ENCODE peak calls at places on chromosomes 7 and 10, in four cellular contexts. S is SK-N-SH, D is right atrium auricular region, Y is SJSA1. T is an unnamed sample. For H3K27me3, the result is how much of the 10 kb centered on the place peaks cover.

GRCh38 chr7:33986951-33987948 is 81.9 kb downstream of the BMPER start:
- DNase-seq in S (no peak), D (no peak), Y (peak), T (no peak)

GRCh38 chr7:44633254-44634186 is 27.1 kb downstream of the OGDH start:
- DNase-seq in S (no peak), D (peak), Y (peak), T (no peak)

GRCh38 chr7:33087858-33088257 is 21.3 kb downstream of the RP9 start:
- DNase-seq in S (no peak), D (no peak), Y (no peak), T (no peak)

GRCh38 chr10:131831561-131831960 is 69.2 kb upstream of the PPP2R2D start:
- DNase-seq in S (no peak), D (no peak), Y (no peak), T (peak)

GRCh38 chr7:139075031-139075652 is 34.4 kb downstream of the ZC3HAV1 start:
- DNase-seq in S (peak), D (peak), Y (peak), T (peak)

GRCh38 chr10:88401671-88402347 is 181.3 kb downstream of the RNLS start:
- DNase-seq in S (no peak), D (no peak), Y (no peak), T (no peak)

GRCh38 chr7:149854611-149855367 is 16.6 kb downstream of the ZNF862 start:
- DNase-seq in S (peak), D (peak), Y (peak), T (peak)

GRCh38 chr10:74227697-74228424 is 76.8 kb downstream of the ADK start:
- DNase-seq in S (no peak), D (no peak), Y (no peak), T (no peak)

GRCh38 chr7:33040803-33041516 is 21.6 kb downstream of the NT5C3A start:
- DNase-seq in S (no peak), D (no peak), Y (no peak), T (no peak)

GRCh38 chr7:11203688-11204087 is 230.0 kb downstream of the PHF14 start:
- DNase-seq in S (no peak), D (no peak), Y (no peak), T (no peak)

GRCh38 chr10:54815583-54815982 is 14.6 kb upstream of the PCDH15 start:
- DNase-seq in S (no peak), D (no peak), Y (no peak), T (no peak)

GRCh38 chr10:29386347-29386999 is 97.6 kb downstream of the LYZL1 start:
- DNase-seq in S (peak), D (no peak), Y (peak), T (peak)

GRCh38 chr7:4830176-4830575 is 31.7 kb downstream of the PAPOLB start:
- DNase-seq in S (peak), D (peak), Y (no peak), T (peak)

GRCh38 chr10:7027913-7028808 is 382.7 kb downstream of the SFMBT2 start:
- DNase-seq in S (no peak), D (no peak), Y (no peak), T (no peak)

GRCh38 chr7:44535348-44536064 is 5.6 kb downstream of the NPC1L1 start:
- DNase-seq in S (no peak), D (no peak), Y (no peak), T (no peak)

GRCh38 chr7:39948932-39949928 is 826 bp upstream of the CDK13 start:
- DNase-seq in S (peak), D (peak), Y (peak), T (peak)

GRCh38 chr7:29865526-29865925 is 59.2 kb downstream of the WIPF3 start:
- DNase-seq in S (no peak), D (peak), Y (no peak), T (no peak)

GRCh38 chr10:50464004-50464409 is 159.7 kb downstream of the SGMS1 start:
- DNase-seq in S (no peak), D (no peak), Y (no peak), T (no peak)

GRCh38 chr10:24435374-24435773 is 226.4 kb downstream of the KIAA1217 start:
- DNase-seq in S (no peak), D (no peak), Y (peak), T (no peak)

GRCh38 chr10:46226232-46226631 is 60.6 kb upstream of the ANTXRL start:
- DNase-seq in S (no peak), D (peak), Y (no peak), T (no peak)

GRCh38 chr10:104036518-104037260 is 49.0 kb downstream of the COL17A1 start:
- DNase-seq in S (no peak), D (peak), Y (no peak), T (peak)

GRCh38 chr7:132548489-132549078 is 27.7 kb downstream of the PLXNA4 start:
- DNase-seq in S (no peak), D (no peak), Y (no peak), T (no peak)

DNA sequence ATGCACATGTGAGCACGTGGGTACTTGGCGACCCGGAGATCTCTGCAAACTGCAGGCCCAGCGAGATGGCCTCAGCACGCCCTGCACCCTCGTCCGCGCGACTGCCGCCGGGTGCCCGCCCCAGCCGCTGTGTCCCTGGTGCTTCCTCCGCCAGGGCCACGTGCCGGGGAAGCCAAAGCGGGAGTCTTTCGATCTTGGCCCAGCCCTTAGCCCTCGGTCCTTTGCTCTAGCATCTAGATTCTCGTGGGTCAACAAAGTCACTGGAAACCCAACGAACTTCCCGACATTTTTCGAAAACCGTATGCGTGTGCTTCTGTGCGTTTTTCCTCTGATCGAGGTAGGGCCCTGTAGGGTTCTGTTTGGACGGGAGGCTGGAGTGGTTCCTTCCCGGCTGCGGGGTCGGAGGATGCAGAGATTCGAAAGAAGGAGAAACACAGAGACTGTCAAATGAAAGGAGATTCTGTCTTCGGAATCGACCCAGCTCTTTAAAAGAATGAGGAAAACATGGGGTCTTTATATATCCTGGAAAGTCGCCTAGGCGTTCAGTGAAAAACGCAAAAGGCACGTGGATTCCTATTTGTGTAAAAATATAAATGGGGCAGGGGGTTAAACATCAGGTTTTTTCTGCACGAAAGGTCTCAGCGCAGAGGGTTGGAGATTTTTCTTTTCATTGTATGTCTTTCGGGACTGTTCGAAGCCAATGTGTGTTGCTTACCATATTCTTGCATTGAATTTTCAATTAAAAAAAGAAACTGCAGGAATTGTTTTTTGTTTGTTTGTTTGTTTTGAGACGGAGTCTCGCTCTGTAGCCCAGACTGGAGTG is 169.5 kb downstream of the UBE2H start:
- DNase-seq in S (peak), D (no peak), Y (no peak), T (peak)
- H3K27me3 ChIP-seq in S (under half), D (half or more), Y (under half), T (half or more)

DNA sequence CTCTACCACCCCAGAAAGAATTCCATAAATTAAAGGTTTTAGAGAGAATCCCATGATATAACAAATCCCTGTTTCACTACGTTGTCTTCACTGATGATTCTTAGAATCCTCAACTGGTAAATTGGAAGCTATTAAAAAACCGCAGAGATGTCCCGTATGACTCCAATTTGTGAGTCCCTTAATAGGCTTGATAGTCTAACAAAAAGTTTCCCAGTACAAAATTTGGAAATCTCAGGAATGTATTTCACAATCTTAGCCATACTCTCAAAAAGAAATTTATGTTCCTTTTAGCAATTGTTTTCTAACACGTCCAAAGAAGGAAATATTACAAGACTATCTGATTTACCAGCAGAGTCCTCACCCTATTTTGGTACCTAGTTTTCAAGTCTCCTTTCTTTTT is 2.5 kb downstream of the TES start:
- DNase-seq in S (no peak), D (no peak), Y (no peak), T (no peak)
- H3K4me3 ChIP-seq in S (no peak), D (no peak), Y (no peak), T (no peak)

GRCh38 chr10:8048281-8049008 is 6.0 kb upstream of the GATA3 start:
- DNase-seq in S (peak), D (no peak), Y (no peak), T (peak)
- H3K27me3 ChIP-seq in S (under half), D (half or more), Y (half or more), T (half or more)

DNA sequence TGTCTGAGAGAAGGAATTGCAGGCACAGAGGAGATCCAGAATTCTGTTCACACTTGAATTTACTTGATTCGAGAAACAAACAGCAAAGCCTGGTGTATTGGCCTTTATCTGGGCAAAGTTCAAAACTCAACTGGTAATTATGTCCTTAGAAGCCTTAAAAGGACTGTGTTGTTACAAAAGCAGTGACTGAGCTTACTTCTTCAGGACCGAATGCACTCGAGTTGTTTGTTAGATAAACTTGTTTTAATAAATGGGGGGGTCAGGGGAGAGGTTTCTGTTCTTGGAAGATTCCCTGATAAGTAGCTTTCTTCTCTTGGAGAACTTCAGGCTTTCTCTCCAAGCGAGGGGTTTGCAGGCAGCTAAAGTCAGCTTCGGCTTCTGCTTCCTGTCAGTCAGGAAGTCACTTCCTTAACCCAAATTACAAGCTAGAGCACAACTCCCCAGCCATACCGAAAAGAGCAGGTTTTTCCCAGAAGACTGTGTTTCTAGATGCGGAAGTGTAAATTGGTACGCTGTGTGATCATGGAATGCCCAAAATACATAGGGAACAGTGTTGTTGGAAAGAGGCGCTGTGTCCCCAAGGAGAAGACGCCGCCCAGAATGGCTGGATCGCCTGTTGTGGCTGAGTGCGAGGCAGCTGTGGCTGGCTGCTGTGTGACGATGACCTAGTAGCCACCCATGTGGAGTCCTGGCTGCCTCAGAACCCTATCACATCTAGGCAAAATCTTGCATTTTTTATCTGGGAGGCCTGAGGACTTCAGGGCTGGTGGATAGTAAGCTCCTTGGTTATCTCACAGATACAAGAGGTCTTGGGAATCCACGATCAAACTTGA is 110.4 kb downstream of the TCF7L2 start:
- DNase-seq in S (no peak), D (peak), Y (peak), T (no peak)
- H3K4me3 ChIP-seq in S (no peak), D (no peak), Y (no peak), T (no peak)

T was measured in H7.